ENCODE peak calls at places on chromosomes 2 and 18, in ten cellular contexts. One of them, this sample, is unnamed.

GRCh38 chr2:118974103-118974911 is 32.3 kb downstream of the MARCO start:
- DNase-seq in fibroblast of pulmonary artery: peak; percentile 47
- DNase-seq in stimulated activated naive CD8-positive, alpha-beta T cell treated with anti-CD3 and anti-CD28 coated beads, Interleukin-15, Interleukin-2, amounts not matched to agents 100 U/mL and 50 U/mL, for 24 hours: no peak
- DNase-seq in HFF-Myc: no peak
- DNase-seq in mammary epithelial cell: peak; percentile 90
- DNase-seq in kidney: peak; percentile 61
- DNase-seq in NCI-H524 treated with DMSO at 0.1 percent for 48 hours: no peak
- DNase-seq in fibroblast of the aortic adventitia: peak; percentile 49
- DNase-seq in NCI-H1930: no peak
- DNase-seq in neuronal stem cell: no peak
- DNase-seq in this sample: peak; percentile 12

GRCh38 chr2:33209976-33210375 is 263.2 kb downstream of the LTBP1 start:
- DNase-seq in fibroblast of pulmonary artery: peak; percentile 77
- DNase-seq in stimulated activated naive CD8-positive, alpha-beta T cell treated with anti-CD3 and anti-CD28 coated beads, Interleukin-15, Interleukin-2, amounts not matched to agents 100 U/mL and 50 U/mL, for 24 hours: no peak
- DNase-seq in HFF-Myc: no peak
- DNase-seq in mammary epithelial cell: no peak
- DNase-seq in kidney: no peak
- DNase-seq in NCI-H524 treated with DMSO at 0.1 percent for 48 hours: no peak
- DNase-seq in fibroblast of the aortic adventitia: peak; percentile 73
- DNase-seq in NCI-H1930: no peak
- DNase-seq in neuronal stem cell: no peak
- DNase-seq in this sample: peak; percentile 32

GRCh38 chr2:224025874-224026273 is 13.2 kb downstream of the SERPINE2 start:
- DNase-seq in fibroblast of pulmonary artery: no peak
- DNase-seq in stimulated activated naive CD8-positive, alpha-beta T cell treated with anti-CD3 and anti-CD28 coated beads, Interleukin-15, Interleukin-2, amounts not matched to agents 100 U/mL and 50 U/mL, for 24 hours: peak; percentile 63
- DNase-seq in HFF-Myc: no peak
- DNase-seq in mammary epithelial cell: no peak
- DNase-seq in kidney: no peak
- DNase-seq in NCI-H524 treated with DMSO at 0.1 percent for 48 hours: no peak
- DNase-seq in fibroblast of the aortic adventitia: no peak
- DNase-seq in NCI-H1930: no peak
- DNase-seq in neuronal stem cell: no peak
- DNase-seq in this sample: no peak

GRCh38 chr2:241201445-241202267 is 13.2 kb downstream of the ANO7 start:
- DNase-seq in fibroblast of pulmonary artery: no peak
- DNase-seq in stimulated activated naive CD8-positive, alpha-beta T cell treated with anti-CD3 and anti-CD28 coated beads, Interleukin-15, Interleukin-2, amounts not matched to agents 100 U/mL and 50 U/mL, for 24 hours: no peak
- DNase-seq in HFF-Myc: no peak
- DNase-seq in mammary epithelial cell: no peak
- DNase-seq in kidney: no peak
- DNase-seq in NCI-H524 treated with DMSO at 0.1 percent for 48 hours: no peak
- DNase-seq in fibroblast of the aortic adventitia: no peak
- DNase-seq in NCI-H1930: no peak
- DNase-seq in neuronal stem cell: no peak
- DNase-seq in this sample: no peak

GRCh38 chr2:10326151-10326616 is 23.5 kb downstream of the HPCAL1 start:
- DNase-seq in fibroblast of pulmonary artery: no peak
- DNase-seq in stimulated activated naive CD8-positive, alpha-beta T cell treated with anti-CD3 and anti-CD28 coated beads, Interleukin-15, Interleukin-2, amounts not matched to agents 100 U/mL and 50 U/mL, for 24 hours: no peak
- DNase-seq in HFF-Myc: no peak
- DNase-seq in mammary epithelial cell: no peak
- DNase-seq in kidney: no peak
- DNase-seq in NCI-H524 treated with DMSO at 0.1 percent for 48 hours: peak; percentile 53
- DNase-seq in fibroblast of the aortic adventitia: no peak
- DNase-seq in NCI-H1930: no peak
- DNase-seq in neuronal stem cell: no peak
- DNase-seq in this sample: no peak

GRCh38 chr2:19801367-19802087 is 100.3 kb downstream of the TTC32 start:
- DNase-seq in fibroblast of pulmonary artery: peak; percentile 97
- DNase-seq in stimulated activated naive CD8-positive, alpha-beta T cell treated with anti-CD3 and anti-CD28 coated beads, Interleukin-15, Interleukin-2, amounts not matched to agents 100 U/mL and 50 U/mL, for 24 hours: no peak
- DNase-seq in HFF-Myc: peak; percentile 91
- DNase-seq in mammary epithelial cell: peak; percentile 94
- DNase-seq in kidney: peak; percentile 96
- DNase-seq in NCI-H524 treated with DMSO at 0.1 percent for 48 hours: no peak
- DNase-seq in fibroblast of the aortic adventitia: peak; percentile 97
- DNase-seq in NCI-H1930: no peak
- DNase-seq in neuronal stem cell: no peak
- DNase-seq in this sample: peak; percentile 95

GRCh38 chr18:42068030-42068429 is 113.0 kb downstream of the PIK3C3 start:
- DNase-seq in fibroblast of pulmonary artery: no peak
- DNase-seq in stimulated activated naive CD8-positive, alpha-beta T cell treated with anti-CD3 and anti-CD28 coated beads, Interleukin-15, Interleukin-2, amounts not matched to agents 100 U/mL and 50 U/mL, for 24 hours: no peak
- DNase-seq in HFF-Myc: no peak
- DNase-seq in mammary epithelial cell: no peak
- DNase-seq in kidney: no peak
- DNase-seq in NCI-H524 treated with DMSO at 0.1 percent for 48 hours: no peak
- DNase-seq in fibroblast of the aortic adventitia: no peak
- DNase-seq in NCI-H1930: no peak
- DNase-seq in neuronal stem cell: no peak
- DNase-seq in this sample: no peak

GRCh38 chr2:108363048-108363899 is 14.5 kb upstream of the SULT1C4 start:
- DNase-seq in fibroblast of pulmonary artery: no peak
- DNase-seq in stimulated activated naive CD8-positive, alpha-beta T cell treated with anti-CD3 and anti-CD28 coated beads, Interleukin-15, Interleukin-2, amounts not matched to agents 100 U/mL and 50 U/mL, for 24 hours: peak; percentile 14
- DNase-seq in HFF-Myc: no peak
- DNase-seq in mammary epithelial cell: no peak
- DNase-seq in kidney: no peak
- DNase-seq in NCI-H524 treated with DMSO at 0.1 percent for 48 hours: no peak
- DNase-seq in fibroblast of the aortic adventitia: no peak
- DNase-seq in NCI-H1930: no peak
- DNase-seq in neuronal stem cell: no peak
- DNase-seq in this sample: no peak

GRCh38 chr2:159010340-159010739 is 41.9 kb downstream of the TANC1 start:
- DNase-seq in fibroblast of pulmonary artery: peak; percentile 63
- DNase-seq in stimulated activated naive CD8-positive, alpha-beta T cell treated with anti-CD3 and anti-CD28 coated beads, Interleukin-15, Interleukin-2, amounts not matched to agents 100 U/mL and 50 U/mL, for 24 hours: no peak
- DNase-seq in HFF-Myc: no peak
- DNase-seq in mammary epithelial cell: peak; percentile 19
- DNase-seq in kidney: no peak
- DNase-seq in NCI-H524 treated with DMSO at 0.1 percent for 48 hours: no peak
- DNase-seq in fibroblast of the aortic adventitia: peak; percentile 66
- DNase-seq in NCI-H1930: no peak
- DNase-seq in neuronal stem cell: no peak
- DNase-seq in this sample: peak; percentile 80

GRCh38 chr2:30679416-30680088 is 127.7 kb downstream of the CAPN13 start:
- DNase-seq in fibroblast of pulmonary artery: peak; percentile 29
- DNase-seq in stimulated activated naive CD8-positive, alpha-beta T cell treated with anti-CD3 and anti-CD28 coated beads, Interleukin-15, Interleukin-2, amounts not matched to agents 100 U/mL and 50 U/mL, for 24 hours: no peak
- DNase-seq in HFF-Myc: no peak
- DNase-seq in mammary epithelial cell: no peak
- DNase-seq in kidney: no peak
- DNase-seq in NCI-H524 treated with DMSO at 0.1 percent for 48 hours: no peak
- DNase-seq in fibroblast of the aortic adventitia: no peak
- DNase-seq in NCI-H1930: no peak
- DNase-seq in neuronal stem cell: no peak
- DNase-seq in this sample: no peak

This sample was measured in HFFc6.